ENCODE peak calls at places on chromosomes 4 and X, in four cellular contexts. Y is HepG2, D is HCT116, W is K562. X is an unnamed sample.

GRCh38 chrX:110600745-110601310 is 194.8 kb downstream of the CHRDL1 start:
- DNase-seq in Y (no peak), D (no peak), W (no peak), X (no peak)

GRCh38 chr4:92232566-92232965 is 71.2 kb upstream of the GRID2 start:
- DNase-seq in W (no peak), Y (no peak), D (no peak), X (no peak)

GRCh38 chr4:164595751-164596150 is 158.2 kb upstream of the SMIM31 start:
- DNase-seq in Y (no peak), D (no peak), W (no peak), X (no peak)

GRCh38 chr4:147927377-147928137 is 195.7 kb downstream of the ARHGAP10 start:
- DNase-seq in Y (no peak), D (no peak), W (no peak), X (no peak)

GRCh38 chrX:80513620-80514019 is 93.4 kb downstream of the TENT5D start:
- DNase-seq in W (peak; percentile 20), D (no peak), Y (no peak), X (no peak)

GRCh38 chr4:2806392-2807355 is 13.8 kb downstream of the SH3BP2 start:
- DNase-seq in Y (no peak), W (no peak), D (no peak), X (no peak)

GRCh38 chrX:112642349-112642748 is 37.4 kb downstream of the LHFPL1 start:
- DNase-seq in D (peak; percentile 21), W (peak; percentile 49), Y (peak; percentile 11), X (peak; percentile 47)

GRCh38 chrX:49210406-49210805 is 10.4 kb upstream of the SYP start:
- DNase-seq in W (no peak), D (no peak), Y (no peak), X (no peak)

GRCh38 chrX:34382416-34382815 is 250.3 kb upstream of the FAM47A start:
- DNase-seq in Y (no peak), W (no peak), D (no peak), X (no peak)

GRCh38 chrX:40146471-40147398 is 49.0 kb upstream of the BCOR start:
- DNase-seq in D (no peak), Y (no peak), W (no peak), X (no peak)

GRCh38 chr4:99844048-99844447 is 27.4 kb downstream of the DAPP1 start:
- DNase-seq in Y (no peak), D (no peak), W (peak; percentile 61), X (no peak)

GRCh38 chr4:16264798-16265197 is 38.5 kb upstream of the TAPT1 start:
- DNase-seq in Y (peak; percentile 36), W (peak; percentile 30), D (peak; percentile 35), X (no peak)

GRCh38 chrX:132025085-132025484 is 2.0 kb downstream of the STK26 start:
- DNase-seq in D (no peak), Y (peak; percentile 3), W (peak; percentile 54), X (no peak)

GRCh38 chr4:57044279-57044678 is 65.6 kb downstream of the POLR2B start:
- DNase-seq in Y (no peak), W (no peak), D (no peak), X (no peak)

GRCh38 chrX:51148848-51149247 is 183.8 kb upstream of the NUDT10 start:
- DNase-seq in Y (no peak), W (no peak), D (peak; percentile 19), X (no peak)

GRCh38 chr4:165994706-165995105 is 121.7 kb downstream of the TLL1 start:
- DNase-seq in W (no peak), D (no peak), Y (no peak), X (no peak)

GRCh38 chrX:22310779-22311178 is 38.1 kb downstream of the CBLL2 start:
- DNase-seq in W (no peak), D (no peak), Y (no peak), X (no peak)

GRCh38 chrX:108914791-108915190 is 178.4 kb upstream of the IRS4 start:
- DNase-seq in D (no peak), Y (no peak), W (no peak), X (no peak)

GRCh38 chr4:54165438-54165837 is 63.7 kb upstream of the PDGFRA start:
- DNase-seq in D (peak; percentile 36), Y (peak; percentile 7), W (no peak), X (peak; percentile 39)

GRCh38 chr4:41268024-41268423 is 11.3 kb downstream of the UCHL1 start:
- DNase-seq in Y (no peak), W (no peak), D (no peak), X (no peak)

GRCh38 chr4:121822796-121823504 is 733 bp downstream of the CCNA2 start:
- DNase-seq in W (peak; percentile 84), Y (peak; percentile 64), D (no peak), X (no peak)

GRCh38 chr4:123547167-123547817 is 150.7 kb downstream of the SPRY1 start:
- DNase-seq in W (peak; percentile 29), D (no peak), Y (no peak), X (no peak)

GRCh38 chrX:91080822-91081221 is 353.8 kb upstream of the PABPC5 start:
- DNase-seq in W (no peak), Y (no peak), D (no peak), X (no peak)

GRCh38 chrX:1390621-1391369 is 1.1 kb downstream of the SLC25A6 start:
- DNase-seq in W (no peak), D (no peak), Y (no peak), X (no peak)

GRCh38 chr4:24794111-24794860 is 1.1 kb upstream of the SOD3 start:
- DNase-seq in Y (no peak), D (no peak), W (no peak), X (no peak)

GRCh38 chrX:54944816-54945215 is 24.2 kb downstream of the TRO start:
- DNase-seq in D (no peak), W (no peak), Y (no peak), X (no peak)

GRCh38 chr4:46270986-46271596 is 118.8 kb downstream of the GABRA2 start:
- DNase-seq in W (peak; percentile 12), D (no peak), Y (peak; percentile 17), X (peak; percentile 10)

GRCh38 chr4:174579421-174579820 is 57.1 kb upstream of the HPGD start:
- DNase-seq in Y (no peak), W (no peak), D (no peak), X (no peak)

GRCh38 chrX:55640854-55641253 is 17.7 kb downstream of the FOXR2 start:
- DNase-seq in W (no peak), D (no peak), Y (no peak), X (no peak)

GRCh38 chr4:185914583-185915199 is 102.7 kb upstream of the SORBS2 start:
- DNase-seq in D (no peak), W (no peak), Y (peak; percentile 72), X (no peak)

GRCh38 chr4:25925486-25926201 is 11.6 kb downstream of the SMIM20 start:
- DNase-seq in D (peak; percentile 35), W (peak; percentile 56), Y (peak; percentile 36), X (no peak)
- TF ChIP-seq TCF7L2 in D (no peak), W (no peak), Y (no peak), X (no peak)

GRCh38 chr4:26345541-26345940 is 24.7 kb downstream of the RBPJ start:
- DNase-seq in Y (no peak), D (no peak), W (no peak), X (no peak)
- H3K4me1 ChIP-seq in Y (no peaks in the 10 kb centered on the region), D (peaks cover 22% of the 10 kb centered on the region), W (peaks cover 14% of the 10 kb centered on the region), X (peaks cover 11% of the 10 kb centered on the region)

GRCh38 chr4:39044364-39044946 is 12.2 kb upstream of the TMEM156 start:
- DNase-seq in W (peak; percentile 94), Y (peak; percentile 93), D (peak; percentile 64), X (no peak)

GRCh38 chr4:39047691-39048090 is 14.3 kb upstream of the KLHL5 start:
- DNase-seq in D (no peak), Y (no peak), W (no peak), X (no peak)

GRCh38 chr4:39044947-39045734 is 12.9 kb upstream of the TMEM156 start:
- DNase-seq in W (peak; percentile 76), D (no peak), Y (no peak), X (no peak)

GRCh38 chr4:39046243-39046642 is 14.0 kb upstream of the TMEM156 start:
- DNase-seq in D (no peak), W (peak; percentile 79), Y (peak; percentile 41), X (no peak)

DNA sequence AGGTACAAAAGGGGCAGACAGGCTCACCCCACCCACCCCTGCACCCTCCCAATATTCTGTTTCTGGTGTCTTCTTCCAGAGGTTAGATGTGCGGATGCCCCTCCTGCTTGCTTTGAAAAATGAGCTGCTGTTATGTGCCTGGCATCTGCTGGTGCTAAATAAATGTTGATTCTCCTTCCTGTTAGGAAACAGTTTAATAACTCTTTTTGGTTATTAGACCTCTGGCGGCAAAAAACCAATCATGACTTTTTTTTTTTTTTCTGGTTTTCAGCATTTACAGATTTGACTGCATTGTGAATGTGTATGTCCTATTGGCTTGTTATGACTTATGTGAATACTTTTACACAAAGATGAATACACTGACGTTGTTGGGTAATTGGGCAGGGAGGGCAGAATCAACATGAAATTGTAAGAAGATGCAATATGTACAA is 13.6 kb upstream of the TMEM156 start:
- DNase-seq in D (no peak), W (peak; percentile 50), Y (peak; percentile 43), X (no peak)
- TF ChIP-seq TCF7L2 in D (no peak), W (no peak), Y (no peak), X (no peak)

DNA sequence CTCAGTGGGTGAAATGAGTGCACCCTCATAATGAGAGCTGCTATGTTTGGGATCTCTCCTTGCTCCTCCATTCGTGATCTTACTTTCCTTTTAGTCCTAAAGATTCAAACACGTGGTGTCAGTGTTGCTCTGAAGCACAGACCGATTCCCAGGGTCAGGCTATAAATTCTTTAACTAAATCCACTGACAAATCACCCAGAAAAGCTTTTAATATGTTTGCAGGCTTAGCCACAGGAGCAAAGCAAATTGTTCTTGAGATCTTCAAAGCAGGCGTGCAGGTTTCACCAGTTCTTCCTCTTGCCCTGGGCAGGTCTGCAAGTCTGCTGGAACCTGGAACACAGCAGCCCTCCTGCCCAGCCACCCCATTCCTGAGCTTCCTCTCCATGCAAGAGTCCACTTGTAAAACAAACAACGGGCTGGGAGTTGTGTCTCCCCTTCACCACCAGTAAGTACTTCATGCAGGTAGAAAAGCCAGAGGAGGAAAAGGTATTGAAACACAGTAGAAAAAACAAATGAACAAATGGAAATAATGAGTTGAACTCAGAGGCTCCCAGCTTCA is 70.1 kb upstream of the ENPP6 start:
- DNase-seq in D (no peak), Y (peak; percentile 64), W (no peak), X (no peak)
- H3K4me1 ChIP-seq in D (no peaks in the 10 kb centered on the region), Y (peaks cover 58% of the 10 kb centered on the region), W (no peaks in the 10 kb centered on the region), X (no peaks in the 10 kb centered on the region)

DNA sequence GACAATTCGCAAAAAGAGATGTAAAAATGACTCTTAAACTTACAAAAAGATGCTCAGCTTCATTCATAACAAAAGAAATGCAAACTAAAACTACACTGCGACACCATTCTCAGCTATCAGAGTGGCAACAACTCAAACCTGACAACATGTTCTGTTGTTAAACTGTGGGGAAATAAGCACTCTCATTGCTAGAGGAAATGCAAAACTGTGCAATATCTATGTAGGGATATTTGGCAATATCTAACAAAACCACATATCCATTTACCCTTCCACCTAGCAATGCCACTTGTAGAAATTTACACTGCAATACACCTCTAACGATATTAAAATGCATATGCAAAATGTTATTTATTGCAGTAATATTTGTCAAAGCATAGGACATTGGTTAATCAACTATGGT is 78.3 kb upstream of the EGFL6 start:
- DNase-seq in D (no peak), W (no peak), Y (no peak), X (no peak)
- TF ChIP-seq TCF7L2 in D (no peak), W (no peak), Y (no peak), X (no peak)